ENCODE peak calls at places on chromosome 20, in six cellular contexts. A, B, C, T, Y and L are unnamed samples.

GRCh38 chr20:1319462-1319861 is 9.5 kb downstream of the SDCBP2 start:
- DNase-seq in A (no peak), B (no peak), C (no peak), T (no peak), Y (no peak), L (no peak)

GRCh38 chr20:4578375-4578774 is 143.3 kb upstream of the PRND start:
- DNase-seq in A (no peak), B (no peak), C (no peak), T (no peak), Y (no peak), L (no peak)

GRCh38 chr20:61306935-61307475 is 54.9 kb downstream of the CDH4 start:
- DNase-seq in A (no peak), B (no peak), C (no peak), T (no peak), Y (no peak), L (no peak)

GRCh38 chr20:52655365-52655764 is 316.8 kb upstream of the TSHZ2 start:
- DNase-seq in A (no peak), B (no peak), C (no peak), T (no peak), Y (no peak), L (no peak)

GRCh38 chr20:38212806-38213606 is 47.5 kb downstream of the KIAA1755 start:
- DNase-seq in A (no peak), B (no peak), C (no peak), T (no peak), Y (no peak), L (no peak)

GRCh38 chr20:36684747-36685146 is 38.8 kb upstream of the SLA2 start:
- DNase-seq in A (no peak), B (no peak), C (no peak), T (no peak), Y (no peak), L (peak; percentile 18)

GRCh38 chr20:17507032-17507431 is 24.1 kb downstream of the BFSP1 start:
- DNase-seq in A (no peak), B (no peak), C (no peak), T (no peak), Y (no peak), L (no peak)

GRCh38 chr20:59421089-59421488 is 120.7 kb downstream of the EDN3 start:
- DNase-seq in A (no peak), B (no peak), C (no peak), T (no peak), Y (no peak), L (no peak)

GRCh38 chr20:64098471-64099013 is 8.8 kb downstream of the NPBWR2 start:
- DNase-seq in A (no peak), B (no peak), C (no peak), T (no peak), Y (no peak), L (no peak)

GRCh38 chr20:9015984-9016324 is 52.9 kb upstream of the PLCB4 start:
- DNase-seq in A (peak; percentile 46), B (peak; percentile 44), C (no peak), T (no peak), Y (no peak), L (no peak)

GRCh38 chr20:57552471-57552870 is 8.4 kb upstream of the PCK1 start:
- DNase-seq in A (no peak), B (no peak), C (no peak), T (no peak), Y (no peak), L (no peak)

GRCh38 chr20:46928580-46929132 is 34.0 kb downstream of the EYA2 start:
- DNase-seq in A (no peak), B (peak; percentile 53), C (no peak), T (no peak), Y (no peak), L (no peak)

GRCh38 chr20:2713285-2713684 is 20.7 kb downstream of the EBF4 start:
- DNase-seq in A (no peak), B (no peak), C (no peak), T (no peak), Y (no peak), L (peak; percentile 65)

GRCh38 chr20:60804240-60804917 is 447.7 kb upstream of the CDH4 start:
- DNase-seq in A (no peak), B (no peak), C (no peak), T (no peak), Y (no peak), L (no peak)